ENCODE peak calls at places on chromosomes 6 and 20, in ten cellular contexts. One of them, this sample, is unnamed.

GRCh38 chr20:3660262-3661059 is 2.7 kb downstream of the GFRA4 start:
- DNase-seq in DND-41: no peak
- DNase-seq in left ventricle myocardium inferior: no peak
- DNase-seq in MM.1S: no peak
- DNase-seq in GM23248: peak
- DNase-seq in adrenal gland: no peak
- DNase-seq in CD8-positive, alpha-beta T cell: no peak
- DNase-seq in effector memory CD4-positive, alpha-beta T cell: no peak
- DNase-seq in small intestine: no peak
- DNase-seq in BJ: no peak
- DNase-seq in this sample: no peak

GRCh38 chr6:107936162-107936909 is 21.7 kb downstream of the SEC63 start:
- DNase-seq in adrenal gland: no peak
- DNase-seq in GM23248: peak
- DNase-seq in DND-41: no peak
- DNase-seq in small intestine: no peak
- DNase-seq in left ventricle myocardium inferior: no peak
- DNase-seq in MM.1S: no peak
- DNase-seq in BJ: no peak
- DNase-seq in effector memory CD4-positive, alpha-beta T cell: no peak
- DNase-seq in CD8-positive, alpha-beta T cell: no peak
- DNase-seq in this sample: no peak

GRCh38 chr6:107778242-107778641 is 45.9 kb downstream of the SCML4 start:
- DNase-seq in GM23248: no peak
- DNase-seq in BJ: no peak
- DNase-seq in DND-41: no peak
- DNase-seq in effector memory CD4-positive, alpha-beta T cell: no peak
- DNase-seq in MM.1S: no peak
- DNase-seq in CD8-positive, alpha-beta T cell: no peak
- DNase-seq in left ventricle myocardium inferior: no peak
- DNase-seq in small intestine: no peak
- DNase-seq in adrenal gland: no peak
- DNase-seq in this sample: no peak

GRCh38 chr20:61434361-61434781 is 182.3 kb downstream of the CDH4 start:
- DNase-seq in small intestine: no peak
- DNase-seq in effector memory CD4-positive, alpha-beta T cell: no peak
- DNase-seq in CD8-positive, alpha-beta T cell: no peak
- DNase-seq in left ventricle myocardium inferior: no peak
- DNase-seq in BJ: no peak
- DNase-seq in adrenal gland: no peak
- DNase-seq in MM.1S: no peak
- DNase-seq in GM23248: peak
- DNase-seq in DND-41: no peak
- DNase-seq in this sample: no peak

GRCh38 chr6:132198896-132199295 is 202.4 kb downstream of the MOXD1 start:
- DNase-seq in BJ: peak
- DNase-seq in GM23248: peak
- DNase-seq in DND-41: no peak
- DNase-seq in effector memory CD4-positive, alpha-beta T cell: no peak
- DNase-seq in MM.1S: no peak
- DNase-seq in adrenal gland: no peak
- DNase-seq in left ventricle myocardium inferior: no peak
- DNase-seq in CD8-positive, alpha-beta T cell: no peak
- DNase-seq in small intestine: no peak
- DNase-seq in this sample: no peak

GRCh38 chr20:44467289-44467883 is 8.3 kb upstream of the TTPAL start:
- DNase-seq in CD8-positive, alpha-beta T cell: no peak
- DNase-seq in small intestine: no peak
- DNase-seq in GM23248: no peak
- DNase-seq in adrenal gland: peak
- DNase-seq in DND-41: no peak
- DNase-seq in left ventricle myocardium inferior: peak
- DNase-seq in effector memory CD4-positive, alpha-beta T cell: no peak
- DNase-seq in BJ: no peak
- DNase-seq in MM.1S: no peak
- DNase-seq in this sample: no peak

GRCh38 chr6:53701333-53702073 is 35.9 kb upstream of the KLHL31 start:
- DNase-seq in BJ: no peak
- DNase-seq in DND-41: no peak
- DNase-seq in effector memory CD4-positive, alpha-beta T cell: no peak
- DNase-seq in adrenal gland: no peak
- DNase-seq in GM23248: no peak
- DNase-seq in small intestine: no peak
- DNase-seq in left ventricle myocardium inferior: no peak
- DNase-seq in MM.1S: no peak
- DNase-seq in CD8-positive, alpha-beta T cell: no peak
- DNase-seq in this sample: peak

GRCh38 chr6:151374024-151374423 is 17.3 kb downstream of the ZBTB2 start:
- DNase-seq in GM23248: no peak
- DNase-seq in CD8-positive, alpha-beta T cell: no peak
- DNase-seq in left ventricle myocardium inferior: no peak
- DNase-seq in adrenal gland: no peak
- DNase-seq in DND-41: no peak
- DNase-seq in small intestine: peak
- DNase-seq in effector memory CD4-positive, alpha-beta T cell: no peak
- DNase-seq in BJ: no peak
- DNase-seq in MM.1S: no peak
- DNase-seq in this sample: peak

GRCh38 chr6:109381007-109381746 is 1.1 kb downstream of the CD164 start:
- DNase-seq in left ventricle myocardium inferior: no peak
- DNase-seq in BJ: no peak
- DNase-seq in adrenal gland: no peak
- DNase-seq in CD8-positive, alpha-beta T cell: no peak
- DNase-seq in GM23248: peak
- DNase-seq in DND-41: no peak
- DNase-seq in MM.1S: peak
- DNase-seq in effector memory CD4-positive, alpha-beta T cell: no peak
- DNase-seq in small intestine: peak
- DNase-seq in this sample: no peak

GRCh38 chr6:109379706-109380105 is 2.6 kb downstream of the CD164 start:
- DNase-seq in MM.1S: no peak
- DNase-seq in BJ: no peak
- DNase-seq in small intestine: no peak
- DNase-seq in left ventricle myocardium inferior: no peak
- DNase-seq in effector memory CD4-positive, alpha-beta T cell: no peak
- DNase-seq in adrenal gland: no peak
- DNase-seq in GM23248: peak
- DNase-seq in DND-41: no peak
- DNase-seq in CD8-positive, alpha-beta T cell: no peak
- DNase-seq in this sample: no peak

GRCh38 chr6:109383438-109383940 is 1.2 kb upstream of the CD164 start:
- DNase-seq in adrenal gland: no peak
- DNase-seq in left ventricle myocardium inferior: no peak
- DNase-seq in GM23248: peak
- DNase-seq in MM.1S: no peak
- DNase-seq in DND-41: no peak
- DNase-seq in small intestine: peak
- DNase-seq in BJ: no peak
- DNase-seq in CD8-positive, alpha-beta T cell: no peak
- DNase-seq in effector memory CD4-positive, alpha-beta T cell: no peak
- DNase-seq in this sample: no peak

GRCh38 chr6:109382576-109383437 is 540 bp upstream of the CD164 start:
- DNase-seq in MM.1S: peak
- DNase-seq in small intestine: peak
- DNase-seq in BJ: peak
- DNase-seq in effector memory CD4-positive, alpha-beta T cell: peak
- DNase-seq in GM23248: peak
- DNase-seq in adrenal gland: peak
- DNase-seq in left ventricle myocardium inferior: peak
- DNase-seq in CD8-positive, alpha-beta T cell: peak
- DNase-seq in DND-41: peak
- DNase-seq in this sample: peak

DNA sequence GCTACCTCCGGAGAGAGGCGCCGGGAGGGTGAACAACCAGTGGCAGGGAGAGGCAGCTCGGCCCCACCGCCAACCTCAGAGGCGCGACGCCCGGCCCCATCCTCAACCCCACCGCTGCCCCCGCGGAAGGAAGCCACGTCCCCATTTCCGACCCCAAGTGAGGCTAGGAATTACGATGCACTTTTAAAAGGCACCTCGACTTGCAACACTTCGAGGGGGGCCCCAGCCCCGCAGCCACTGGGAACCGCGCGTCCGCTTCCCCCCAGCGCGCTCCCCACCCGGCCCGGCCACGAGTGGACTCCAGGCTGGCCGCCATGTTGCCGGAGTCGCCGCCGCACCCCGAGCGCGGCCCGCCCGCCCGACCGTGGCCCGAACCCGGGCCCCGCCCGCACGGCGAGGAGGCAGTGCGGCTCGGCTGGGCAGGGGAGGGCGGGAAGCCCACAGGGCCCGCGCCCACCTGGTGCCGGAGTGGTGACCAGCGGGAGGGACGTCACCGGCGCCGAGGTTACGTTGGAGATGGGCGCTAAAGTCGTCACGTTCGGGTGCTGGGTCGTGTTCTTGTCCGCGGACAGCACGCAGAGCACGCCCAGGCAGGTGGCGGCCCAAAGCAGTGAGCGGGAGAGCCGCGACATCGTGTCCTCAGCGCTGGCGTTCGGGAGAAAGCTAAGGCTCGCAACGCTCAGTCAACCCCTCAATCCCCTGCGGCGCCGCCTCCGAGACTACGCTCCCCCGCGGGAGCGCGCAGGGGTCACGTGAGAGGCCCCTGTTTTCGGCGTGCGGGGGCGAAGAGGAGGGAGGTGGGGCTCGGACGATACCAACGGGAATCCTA is at the start of gene CD164:
- DNase-seq in BJ: peak
- DNase-seq in CD8-positive, alpha-beta T cell: peak
- DNase-seq in GM23248: peak
- DNase-seq in small intestine: peak
- DNase-seq in effector memory CD4-positive, alpha-beta T cell: peak
- DNase-seq in MM.1S: peak
- DNase-seq in left ventricle myocardium inferior: peak
- DNase-seq in adrenal gland: peak
- DNase-seq in DND-41: peak
- DNase-seq in this sample: peak
- H3K4me3 ChIP-seq in BJ: peak
- H3K4me3 ChIP-seq in CD8-positive, alpha-beta T cell: peak
- H3K4me3 ChIP-seq in GM23248: peak
- H3K4me3 ChIP-seq in small intestine: peak
- H3K4me3 ChIP-seq in effector memory CD4-positive, alpha-beta T cell: peak
- H3K4me3 ChIP-seq in MM.1S: peak
- H3K4me3 ChIP-seq in left ventricle myocardium inferior: peak
- H3K4me3 ChIP-seq in adrenal gland: peak
- H3K4me3 ChIP-seq in DND-41: peak
- H3K4me3 ChIP-seq in this sample: peak

GRCh38 chr6:44073612-44074382 is 53.5 kb downstream of the MRPL14 start:
- DNase-seq in GM23248: peak
- DNase-seq in left ventricle myocardium inferior: peak
- DNase-seq in MM.1S: peak
- DNase-seq in DND-41: peak
- DNase-seq in adrenal gland: no peak
- DNase-seq in BJ: no peak
- DNase-seq in effector memory CD4-positive, alpha-beta T cell: no peak
- DNase-seq in small intestine: no peak
- DNase-seq in CD8-positive, alpha-beta T cell: no peak
- DNase-seq in this sample: no peak

GRCh38 chr6:44075137-44076015 is 51.9 kb downstream of the MRPL14 start:
- DNase-seq in GM23248: no peak
- DNase-seq in DND-41: no peak
- DNase-seq in adrenal gland: no peak
- DNase-seq in BJ: no peak
- DNase-seq in MM.1S: no peak
- DNase-seq in left ventricle myocardium inferior: no peak
- DNase-seq in effector memory CD4-positive, alpha-beta T cell: no peak
- DNase-seq in small intestine: no peak
- DNase-seq in CD8-positive, alpha-beta T cell: no peak
- DNase-seq in this sample: no peak

GRCh38 chr6:44076016-44076365 is 51.3 kb downstream of the MRPL14 start:
- DNase-seq in left ventricle myocardium inferior: no peak
- DNase-seq in adrenal gland: no peak
- DNase-seq in small intestine: no peak
- DNase-seq in MM.1S: no peak
- DNase-seq in CD8-positive, alpha-beta T cell: no peak
- DNase-seq in BJ: no peak
- DNase-seq in DND-41: no peak
- DNase-seq in GM23248: no peak
- DNase-seq in effector memory CD4-positive, alpha-beta T cell: no peak
- DNase-seq in this sample: no peak

GRCh38 chr6:44072959-44073611 is 54.2 kb downstream of the MRPL14 start:
- DNase-seq in effector memory CD4-positive, alpha-beta T cell: peak
- DNase-seq in DND-41: peak
- DNase-seq in GM23248: peak
- DNase-seq in CD8-positive, alpha-beta T cell: peak
- DNase-seq in BJ: no peak
- DNase-seq in MM.1S: peak
- DNase-seq in small intestine: peak
- DNase-seq in adrenal gland: peak
- DNase-seq in left ventricle myocardium inferior: peak
- DNase-seq in this sample: peak

DNA sequence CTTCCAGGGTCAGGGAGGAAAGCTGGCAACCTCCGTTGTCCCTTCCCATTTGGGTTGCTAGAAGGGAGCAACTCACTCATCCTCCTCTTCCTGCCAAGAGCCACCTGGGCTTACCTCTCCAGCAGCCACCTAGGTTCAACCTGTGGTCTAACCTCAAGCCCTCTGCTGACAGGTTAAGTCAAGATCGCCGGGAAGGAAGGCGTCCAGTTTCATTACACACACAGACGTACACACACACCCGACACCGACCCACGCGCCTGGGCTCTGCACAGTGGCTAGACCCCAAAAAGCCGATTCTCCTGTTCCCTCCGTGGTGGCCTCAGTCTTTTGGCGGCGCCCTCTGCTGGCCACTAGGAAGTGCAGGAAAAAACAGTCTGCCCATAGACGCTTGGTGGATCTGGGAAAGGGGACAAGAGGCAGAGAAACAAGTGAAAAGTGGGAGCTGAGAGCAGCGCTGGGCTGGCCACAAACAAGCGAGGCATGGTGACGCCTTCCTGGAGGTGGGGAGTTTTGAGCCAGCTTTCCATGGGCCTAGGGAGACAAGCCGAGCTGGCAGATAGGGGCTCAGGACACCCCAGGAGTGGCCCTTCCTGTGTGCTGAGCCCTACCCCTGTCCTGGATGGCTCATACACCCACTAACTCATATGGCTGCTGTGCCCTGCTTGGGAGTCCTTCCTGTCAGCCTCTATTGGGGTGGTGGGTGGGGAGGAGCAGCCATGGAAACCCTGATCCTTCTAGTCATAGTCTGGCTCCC is 52.7 kb downstream of the MRPL14 start:
- DNase-seq in MM.1S: peak
- DNase-seq in BJ: no peak
- DNase-seq in effector memory CD4-positive, alpha-beta T cell: peak
- DNase-seq in GM23248: peak
- DNase-seq in left ventricle myocardium inferior: peak
- DNase-seq in adrenal gland: peak
- DNase-seq in small intestine: peak
- DNase-seq in CD8-positive, alpha-beta T cell: peak
- DNase-seq in DND-41: peak
- DNase-seq in this sample: peak
- H3K4me3 ChIP-seq in MM.1S: peak
- H3K4me3 ChIP-seq in BJ: no peak
- H3K4me3 ChIP-seq in effector memory CD4-positive, alpha-beta T cell: peak
- H3K4me3 ChIP-seq in GM23248: peak
- H3K4me3 ChIP-seq in left ventricle myocardium inferior: peak
- H3K4me3 ChIP-seq in adrenal gland: no peak
- H3K4me3 ChIP-seq in small intestine: no peak
- H3K4me3 ChIP-seq in CD8-positive, alpha-beta T cell: peak
- H3K4me3 ChIP-seq in DND-41: peak
- H3K4me3 ChIP-seq in this sample: no peak

GRCh38 chr6:13479971-13480434 is 7.4 kb downstream of the GFOD1 start:
- DNase-seq in adrenal gland: no peak
- DNase-seq in effector memory CD4-positive, alpha-beta T cell: no peak
- DNase-seq in DND-41: no peak
- DNase-seq in small intestine: no peak
- DNase-seq in GM23248: no peak
- DNase-seq in MM.1S: no peak
- DNase-seq in left ventricle myocardium inferior: no peak
- DNase-seq in BJ: no peak
- DNase-seq in CD8-positive, alpha-beta T cell: no peak
- DNase-seq in this sample: peak
- H3K4me3 ChIP-seq in adrenal gland: no peak
- H3K4me3 ChIP-seq in effector memory CD4-positive, alpha-beta T cell: no peak
- H3K4me3 ChIP-seq in DND-41: no peak
- H3K4me3 ChIP-seq in small intestine: no peak
- H3K4me3 ChIP-seq in GM23248: no peak
- H3K4me3 ChIP-seq in MM.1S: no peak
- H3K4me3 ChIP-seq in left ventricle myocardium inferior: no peak
- H3K4me3 ChIP-seq in BJ: no peak
- H3K4me3 ChIP-seq in CD8-positive, alpha-beta T cell: no peak
- H3K4me3 ChIP-seq in this sample: no peak

DNA sequence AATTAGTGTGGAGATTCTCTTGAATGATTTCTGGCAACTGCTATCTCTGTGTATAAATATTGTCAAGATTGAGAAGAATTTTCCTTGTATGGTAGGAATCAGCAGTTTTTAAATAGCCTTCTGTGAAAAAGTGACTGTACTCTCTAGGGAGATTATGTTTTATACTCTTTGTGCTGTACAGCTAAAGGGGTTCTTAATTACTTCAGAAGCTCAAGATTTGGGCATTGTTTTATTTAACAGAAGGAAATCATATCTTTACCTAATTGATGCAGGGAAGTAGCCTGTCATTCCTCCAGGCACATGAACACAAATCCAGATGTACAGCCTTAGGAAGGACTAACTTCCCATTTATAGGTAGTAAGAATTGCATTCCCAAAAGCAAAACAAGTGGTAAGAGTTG is 1.3 kb downstream of the CALHM5 start:
- DNase-seq in left ventricle myocardium inferior: no peak
- DNase-seq in effector memory CD4-positive, alpha-beta T cell: no peak
- DNase-seq in GM23248: peak
- DNase-seq in DND-41: no peak
- DNase-seq in small intestine: no peak
- DNase-seq in CD8-positive, alpha-beta T cell: no peak
- DNase-seq in MM.1S: no peak
- DNase-seq in BJ: no peak
- DNase-seq in adrenal gland: no peak
- DNase-seq in this sample: no peak
- H3K4me3 ChIP-seq in left ventricle myocardium inferior: peak
- H3K4me3 ChIP-seq in effector memory CD4-positive, alpha-beta T cell: no peak
- H3K4me3 ChIP-seq in GM23248: peak
- H3K4me3 ChIP-seq in DND-41: no peak
- H3K4me3 ChIP-seq in small intestine: no peak
- H3K4me3 ChIP-seq in CD8-positive, alpha-beta T cell: no peak
- H3K4me3 ChIP-seq in MM.1S: peak
- H3K4me3 ChIP-seq in BJ: peak
- H3K4me3 ChIP-seq in adrenal gland: no peak
- H3K4me3 ChIP-seq in this sample: no peak